ENCODE peak calls at places on chromosomes 6 and 20, in nine cellular contexts. One of them, this sample, is unnamed.

GRCh38 chr20:5831539-5832237 is 81.5 kb downstream of the SHLD1 start:
- DNase-seq in Calu3: no peak
- DNase-seq in COR-L47: no peak
- DNase-seq in EH: no peak
- DNase-seq in NCI-H2171 treated with DMSO at 0.1 percent for 48 hours: no peak
- DNase-seq in astrocyte of the spinal cord: no peak
- DNase-seq in activated CD4-positive, alpha-beta T cell treated with anti-CD3 and anti-CD28 coated beads, Interleukin-2, amount 50 U/mL, for 48 hours: no peak
- DNase-seq in iPS-NIHi11: no peak
- DNase-seq in RPMI7951: no peak
- DNase-seq in this sample: no peak

GRCh38 chr20:13857304-13857703 is 72.5 kb downstream of the NDUFAF5 start:
- DNase-seq in Calu3: no peak
- DNase-seq in COR-L47: peak
- DNase-seq in EH: peak
- DNase-seq in NCI-H2171 treated with DMSO at 0.1 percent for 48 hours: no peak
- DNase-seq in astrocyte of the spinal cord: no peak
- DNase-seq in activated CD4-positive, alpha-beta T cell treated with anti-CD3 and anti-CD28 coated beads, Interleukin-2, amount 50 U/mL, for 48 hours: no peak
- DNase-seq in iPS-NIHi11: no peak
- DNase-seq in RPMI7951: no peak
- DNase-seq in this sample: no peak

GRCh38 chr20:58361549-58361948 is 27.5 kb upstream of the VAPB start:
- DNase-seq in Calu3: no peak
- DNase-seq in COR-L47: no peak
- DNase-seq in EH: peak
- DNase-seq in NCI-H2171 treated with DMSO at 0.1 percent for 48 hours: peak
- DNase-seq in astrocyte of the spinal cord: peak
- DNase-seq in activated CD4-positive, alpha-beta T cell treated with anti-CD3 and anti-CD28 coated beads, Interleukin-2, amount 50 U/mL, for 48 hours: no peak
- DNase-seq in iPS-NIHi11: no peak
- DNase-seq in RPMI7951: peak
- DNase-seq in this sample: no peak

GRCh38 chr6:17630511-17631073 is 30.5 kb downstream of the FAM8A1 start:
- DNase-seq in Calu3: no peak
- DNase-seq in COR-L47: no peak
- DNase-seq in EH: no peak
- DNase-seq in NCI-H2171 treated with DMSO at 0.1 percent for 48 hours: no peak
- DNase-seq in astrocyte of the spinal cord: no peak
- DNase-seq in activated CD4-positive, alpha-beta T cell treated with anti-CD3 and anti-CD28 coated beads, Interleukin-2, amount 50 U/mL, for 48 hours: no peak
- DNase-seq in iPS-NIHi11: no peak
- DNase-seq in RPMI7951: no peak
- DNase-seq in this sample: no peak

GRCh38 chr6:75934643-75935472 is 137.6 kb downstream of the IMPG1 start:
- DNase-seq in Calu3: peak
- DNase-seq in COR-L47: peak
- DNase-seq in EH: peak
- DNase-seq in NCI-H2171 treated with DMSO at 0.1 percent for 48 hours: peak
- DNase-seq in astrocyte of the spinal cord: peak
- DNase-seq in activated CD4-positive, alpha-beta T cell treated with anti-CD3 and anti-CD28 coated beads, Interleukin-2, amount 50 U/mL, for 48 hours: peak
- DNase-seq in iPS-NIHi11: peak
- DNase-seq in RPMI7951: peak
- DNase-seq in this sample: no peak

GRCh38 chr20:62284448-62284847 is 18.3 kb upstream of the ADRM1 start:
- DNase-seq in Calu3: no peak
- DNase-seq in COR-L47: no peak
- DNase-seq in EH: no peak
- DNase-seq in NCI-H2171 treated with DMSO at 0.1 percent for 48 hours: no peak
- DNase-seq in astrocyte of the spinal cord: no peak
- DNase-seq in activated CD4-positive, alpha-beta T cell treated with anti-CD3 and anti-CD28 coated beads, Interleukin-2, amount 50 U/mL, for 48 hours: no peak
- DNase-seq in iPS-NIHi11: no peak
- DNase-seq in RPMI7951: no peak
- DNase-seq in this sample: no peak

GRCh38 chr6:46290916-46291633 is 120.3 kb upstream of the ENPP5 start:
- DNase-seq in Calu3: no peak
- DNase-seq in COR-L47: no peak
- DNase-seq in EH: no peak
- DNase-seq in NCI-H2171 treated with DMSO at 0.1 percent for 48 hours: no peak
- DNase-seq in astrocyte of the spinal cord: no peak
- DNase-seq in activated CD4-positive, alpha-beta T cell treated with anti-CD3 and anti-CD28 coated beads, Interleukin-2, amount 50 U/mL, for 48 hours: no peak
- DNase-seq in iPS-NIHi11: no peak
- DNase-seq in RPMI7951: no peak
- DNase-seq in this sample: no peak

GRCh38 chr6:89843070-89843469 is 13.4 kb downstream of the CASP8AP2 start:
- DNase-seq in Calu3: no peak
- DNase-seq in COR-L47: no peak
- DNase-seq in EH: peak
- DNase-seq in NCI-H2171 treated with DMSO at 0.1 percent for 48 hours: no peak
- DNase-seq in astrocyte of the spinal cord: peak
- DNase-seq in activated CD4-positive, alpha-beta T cell treated with anti-CD3 and anti-CD28 coated beads, Interleukin-2, amount 50 U/mL, for 48 hours: no peak
- DNase-seq in iPS-NIHi11: no peak
- DNase-seq in RPMI7951: peak
- DNase-seq in this sample: no peak

GRCh38 chr20:35101620-35102019 is 9.0 kb upstream of the TRPC4AP start:
- DNase-seq in Calu3: no peak
- DNase-seq in COR-L47: no peak
- DNase-seq in EH: no peak
- DNase-seq in NCI-H2171 treated with DMSO at 0.1 percent for 48 hours: no peak
- DNase-seq in astrocyte of the spinal cord: no peak
- DNase-seq in activated CD4-positive, alpha-beta T cell treated with anti-CD3 and anti-CD28 coated beads, Interleukin-2, amount 50 U/mL, for 48 hours: no peak
- DNase-seq in iPS-NIHi11: no peak
- DNase-seq in RPMI7951: no peak
- DNase-seq in this sample: no peak

GRCh38 chr6:107894821-107895396 is 63.1 kb downstream of the SEC63 start:
- DNase-seq in Calu3: peak
- DNase-seq in COR-L47: no peak
- DNase-seq in EH: no peak
- DNase-seq in NCI-H2171 treated with DMSO at 0.1 percent for 48 hours: no peak
- DNase-seq in astrocyte of the spinal cord: no peak
- DNase-seq in activated CD4-positive, alpha-beta T cell treated with anti-CD3 and anti-CD28 coated beads, Interleukin-2, amount 50 U/mL, for 48 hours: no peak
- DNase-seq in iPS-NIHi11: no peak
- DNase-seq in RPMI7951: no peak
- DNase-seq in this sample: no peak